ENCODE peak calls at places on chromosomes 1 and 21, in four cellular contexts. S, A, C and W are unnamed samples.
A peak's percentile ranks its signal among the peaks of the same experiment; 100 is the strongest.

GRCh38 chr1:82534996-82535395 is 734.3 kb downstream of the ADGRL2 start:
- DNase-seq in S (no peak), A (no peak), C (no peak), W (no peak)

GRCh38 chr21:30306821-30307330 is 13.2 kb downstream of the KRTAP26-1 start:
- DNase-seq in S (no peak), A (no peak), C (no peak), W (peak; percentile 1)

GRCh38 chr1:155873860-155874259 is 14.5 kb downstream of the SYT11 start:
- DNase-seq in S (peak; percentile 37), A (peak; percentile 42), C (no peak), W (peak; percentile 20)

GRCh38 chr1:42680921-42681683 is 1.1 kb upstream of the YBX1 start:
- DNase-seq in S (peak; percentile 29), A (peak; percentile 33), C (no peak), W (peak; percentile 34)

GRCh38 chr1:85581802-85582686 is 1.5 kb downstream of the CCN1 start:
- DNase-seq in S (peak; percentile 89), A (peak; percentile 83), C (peak; percentile 59), W (peak; percentile 75)

GRCh38 chr21:35853321-35853922 is 206.9 kb downstream of the SETD4 start:
- DNase-seq in S (no peak), A (no peak), C (no peak), W (no peak)

GRCh38 chr1:185916866-185917265 is 182.7 kb downstream of the HMCN1 start:
- DNase-seq in S (peak; percentile 67), A (peak; percentile 22), C (no peak), W (no peak)

GRCh38 chr1:228765543-228765942 is 30.3 kb downstream of the RHOU start:
- DNase-seq in S (no peak), A (no peak), C (no peak), W (no peak)

GRCh38 chr1:28921286-28921869 is 7.0 kb downstream of the EPB41 start:
- DNase-seq in S (peak; percentile 32), A (no peak), C (no peak), W (peak; percentile 24)

GRCh38 chr1:43975249-43975961 is 645 bp downstream of the ATP6V0B start:
- DNase-seq in S (no peak), A (no peak), C (peak; percentile 37), W (no peak)

GRCh38 chr1:172040466-172040865 is 199.2 kb downstream of the DNM3 start:
- DNase-seq in S (peak; percentile 99), A (peak; percentile 64), C (peak; percentile 84), W (peak; percentile 84)

GRCh38 chr21:38310619-38311018 is 53.8 kb downstream of the KCNJ15 start:
- DNase-seq in S (no peak), A (peak; percentile 76), C (no peak), W (peak; percentile 93)

GRCh38 chr1:171292799-171293198 is 21.2 kb upstream of the FMO4 start:
- DNase-seq in S (no peak), A (peak; percentile 57), C (no peak), W (no peak)

GRCh38 chr1:21255284-21255942 is 34.9 kb downstream of the ECE1 start:
- DNase-seq in S (peak; percentile 92), A (peak; percentile 86), C (peak; percentile 54), W (peak; percentile 87)

GRCh38 chr1:200693327-200693726 is 23.6 kb upstream of the DDX59 start:
- DNase-seq in S (no peak), A (no peak), C (no peak), W (no peak)
- TF ChIP-seq CTCF in S (no peak), A (no peak), C (no peak), W (no peak)

GRCh38 chr1:207181838-207182237 is 77.8 kb downstream of the C4BPA start:
- DNase-seq in S (peak; percentile 61), A (peak; percentile 6), C (peak; percentile 22), W (peak; percentile 66)
- TF ChIP-seq CTCF in S (peak; percentile 82), A (no peak), C (peak; percentile 32), W (peak; percentile 84)

GRCh38 chr1:26498894-26499293 is 26.7 kb downstream of the HMGN2 start:
- DNase-seq in S (no peak), A (no peak), C (no peak), W (no peak)
- TF ChIP-seq CTCF in S (no peak), A (no peak), C (no peak), W (no peak)

GRCh38 chr1:4767308-4767707 is 112.9 kb downstream of the AJAP1 start:
- DNase-seq in S (no peak), A (no peak), C (no peak), W (no peak)

GRCh38 chr1:4770713-4771112 is 116.3 kb downstream of the AJAP1 start:
- DNase-seq in S (no peak), A (no peak), C (no peak), W (no peak)

GRCh38 chr1:4769516-4770280 is 115.3 kb downstream of the AJAP1 start:
- DNase-seq in S (no peak), A (no peak), C (no peak), W (no peak)

GRCh38 chr1:4771267-4771666 is 116.9 kb downstream of the AJAP1 start:
- DNase-seq in S (no peak), A (no peak), C (no peak), W (no peak)

DNA sequence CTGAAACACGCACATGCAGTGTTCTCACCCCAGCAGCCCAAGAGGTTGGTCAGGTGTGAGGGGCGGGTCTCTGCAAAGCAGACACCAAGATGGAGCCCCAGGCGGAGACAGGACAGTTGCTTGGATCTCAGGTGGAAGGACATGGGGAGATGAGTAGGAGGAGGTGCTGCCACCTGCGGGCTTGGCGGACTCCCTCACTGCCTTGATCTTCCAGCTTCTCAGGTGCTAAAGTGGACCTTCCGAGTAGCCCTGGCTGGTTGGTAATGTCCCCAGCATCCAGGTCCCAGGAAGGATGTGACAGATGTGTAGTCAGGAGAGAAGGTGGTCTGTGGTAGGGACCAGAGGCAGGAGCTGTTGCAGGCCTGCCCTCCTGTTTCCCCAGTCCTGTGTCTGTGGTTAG is 114.1 kb downstream of the AJAP1 start:
- DNase-seq in S (no peak), A (no peak), C (no peak), W (no peak)
- TF ChIP-seq CTCF in S (peak; percentile 43), A (no peak), C (no peak), W (no peak)

GRCh38 chr1:65021792-65022191 is 55.4 kb upstream of the JAK1 start:
- DNase-seq in S (no peak), A (no peak), C (no peak), W (no peak)

GRCh38 chr1:65022264-65022663 is 55.9 kb upstream of the JAK1 start:
- DNase-seq in S (no peak), A (no peak), C (no peak), W (no peak)

GRCh38 chr1:65025794-65026193 is 59.4 kb upstream of the JAK1 start:
- DNase-seq in S (no peak), A (no peak), C (no peak), W (no peak)

GRCh38 chr1:65026235-65026634 is 59.9 kb upstream of the JAK1 start:
- DNase-seq in S (no peak), A (no peak), C (no peak), W (no peak)

DNA sequence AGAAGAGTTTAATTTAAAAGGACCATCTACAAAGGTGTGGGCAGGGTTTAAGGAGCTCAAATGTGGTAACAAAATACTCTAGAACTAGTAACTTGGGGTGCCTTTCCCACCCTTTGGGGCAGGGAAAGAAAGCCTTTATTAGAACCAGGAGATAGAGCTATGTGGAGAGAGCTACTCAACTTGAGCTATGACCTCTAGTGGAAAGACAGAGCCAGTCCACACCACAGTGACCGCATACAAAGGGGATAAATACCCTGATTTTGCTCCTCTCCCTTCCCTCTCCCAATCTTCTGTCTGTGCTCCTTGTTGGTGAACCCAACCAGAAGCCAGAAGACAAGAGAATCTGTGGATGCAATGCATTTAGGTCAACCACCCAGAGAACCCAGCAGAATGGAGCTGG is 54.4 kb upstream of the JAK1 start:
- DNase-seq in S (peak; percentile 23), A (no peak), C (no peak), W (peak; percentile 30)
- TF ChIP-seq CTCF in S (peak; percentile 61), A (peak; percentile 40), C (peak; percentile 13), W (peak; percentile 23)

DNA sequence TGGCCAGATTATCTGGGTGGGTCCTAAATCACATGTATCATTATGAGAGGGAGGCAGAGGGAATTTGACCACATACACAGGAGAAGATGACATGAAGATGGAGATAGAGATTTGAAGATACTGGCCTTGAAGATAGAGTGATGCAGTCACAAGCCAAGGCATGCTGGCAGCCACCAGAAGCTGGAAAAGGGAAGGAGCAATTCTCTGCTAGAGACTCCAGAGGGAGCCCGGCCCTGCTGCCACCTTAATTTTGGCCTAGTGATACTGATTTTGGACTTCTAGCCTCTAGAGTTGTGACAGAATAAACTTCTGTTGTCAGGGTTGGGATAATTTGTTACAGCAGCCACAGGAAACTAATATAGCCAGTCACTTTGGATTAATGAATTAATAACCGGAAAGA is 2.2 kb upstream of the PRDM2 start:
- DNase-seq in S (peak; percentile 7), A (no peak), C (no peak), W (no peak)
- TF ChIP-seq CTCF in S (peak; percentile 20), A (peak; percentile 10), C (no peak), W (no peak)

DNA sequence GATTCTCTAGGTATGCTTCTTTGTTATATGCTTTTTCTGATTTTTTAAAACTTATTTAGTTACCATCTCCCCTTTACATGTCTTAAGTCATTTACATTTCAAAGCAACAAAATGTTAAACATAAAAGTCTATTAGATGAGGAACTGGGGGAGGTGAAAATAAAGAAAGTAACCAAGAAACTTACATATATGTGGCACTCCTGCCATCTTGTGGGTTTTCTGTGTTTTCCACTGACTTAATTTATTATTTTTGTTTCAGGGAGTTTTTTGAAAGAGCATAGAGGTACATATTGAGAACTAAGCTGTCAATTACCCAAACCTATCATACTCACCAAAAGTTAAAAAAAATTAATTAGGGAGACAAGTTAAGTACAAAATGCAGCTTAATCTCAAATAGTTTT is 1531.1 kb downstream of the MRPL39 start:
- DNase-seq in S (peak; percentile 20), A (peak; percentile 1), C (no peak), W (peak; percentile 18)
- TF ChIP-seq CTCF in S (peak; percentile 41), A (no peak), C (no peak), W (no peak)

GRCh38 chr1:200808846-200809245 is 63.9 kb upstream of the GPR25 start:
- DNase-seq in S (no peak), A (no peak), C (no peak), W (no peak)

GRCh38 chr1:200802865-200803512 is 64.3 kb downstream of the CAMSAP2 start:
- DNase-seq in S (peak; percentile 98), A (peak; percentile 90), C (peak; percentile 89), W (peak; percentile 93)

GRCh38 chr1:200811704-200812103 is 61.1 kb upstream of the GPR25 start:
- DNase-seq in S (no peak), A (no peak), C (no peak), W (no peak)

GRCh38 chr1:200802042-200802441 is 63.3 kb downstream of the CAMSAP2 start:
- DNase-seq in S (no peak), A (no peak), C (no peak), W (no peak)

GRCh38 chr1:200805719-200806118 is 67.0 kb downstream of the CAMSAP2 start:
- DNase-seq in S (no peak), A (no peak), C (no peak), W (no peak)
- TF ChIP-seq CTCF in S (no peak), A (no peak), C (no peak), W (no peak)

DNA sequence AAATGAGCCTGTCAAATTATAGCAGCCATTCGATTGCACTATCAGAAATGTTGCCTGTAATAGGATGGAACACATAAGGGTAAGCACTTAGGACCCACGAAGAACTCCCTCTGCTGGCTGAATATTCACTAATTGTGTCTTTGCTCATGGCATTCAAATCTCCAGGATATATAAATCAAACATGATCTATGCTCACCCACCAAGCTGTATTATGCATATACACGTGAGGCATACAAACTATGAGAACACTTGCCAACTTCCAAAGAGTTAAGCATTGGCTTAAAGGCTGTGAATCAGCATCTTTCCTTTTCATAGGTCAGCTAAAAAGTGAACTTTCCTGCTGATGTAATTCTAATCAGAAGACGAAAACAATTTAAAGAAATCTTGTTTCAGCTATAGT is 34.5 kb downstream of the TMPRSS15 start:
- DNase-seq in S (peak; percentile 59), A (peak; percentile 4), C (no peak), W (peak; percentile 65)
- TF ChIP-seq CTCF in S (peak; percentile 60), A (no peak), C (no peak), W (peak; percentile 20)